ENCODE peak calls at places on chromosomes 7 and 10, in four cellular contexts. One of them, this sample, is unnamed. For H3K36me3, the result is how much of the 10 kb centered on the place peaks cover.

GRCh38 chr10:132027423-132027983 is 38.2 kb upstream of the JAKMIP3 start:
- DNase-seq in tibial nerve: no peak
- DNase-seq in bronchial epithelial cell: no peak
- DNase-seq in gastrocnemius medialis: no peak
- DNase-seq in this sample: no peak

GRCh38 chr7:32928785-32929184 is 28.5 kb upstream of the FKBP9 start:
- DNase-seq in gastrocnemius medialis: no peak
- DNase-seq in bronchial epithelial cell: no peak
- DNase-seq in tibial nerve: no peak
- DNase-seq in this sample: no peak

GRCh38 chr7:54664235-54665228 is 94.5 kb downstream of the SEC61G start:
- DNase-seq in gastrocnemius medialis: no peak
- DNase-seq in bronchial epithelial cell: peak
- DNase-seq in tibial nerve: no peak
- DNase-seq in this sample: no peak

GRCh38 chr10:111990734-111991133 is 192.8 kb downstream of the GPAM start:
- DNase-seq in gastrocnemius medialis: no peak
- DNase-seq in bronchial epithelial cell: no peak
- DNase-seq in tibial nerve: no peak
- DNase-seq in this sample: no peak

GRCh38 chr10:111370101-111370500 is 293.3 kb downstream of the ADRA2A start:
- DNase-seq in tibial nerve: no peak
- DNase-seq in gastrocnemius medialis: no peak
- DNase-seq in bronchial epithelial cell: no peak
- DNase-seq in this sample: no peak

GRCh38 chr10:109701583-109702215 is 221.6 kb downstream of the XPNPEP1 start:
- DNase-seq in tibial nerve: no peak
- DNase-seq in gastrocnemius medialis: no peak
- DNase-seq in bronchial epithelial cell: no peak
- DNase-seq in this sample: no peak

GRCh38 chr10:21172774-21173432 is 275.8 kb upstream of the NEBL start:
- DNase-seq in gastrocnemius medialis: no peak
- DNase-seq in bronchial epithelial cell: no peak
- DNase-seq in tibial nerve: peak
- DNase-seq in this sample: no peak

GRCh38 chr10:113479346-113480080 is 73.3 kb upstream of the HABP2 start:
- DNase-seq in gastrocnemius medialis: no peak
- DNase-seq in bronchial epithelial cell: no peak
- DNase-seq in tibial nerve: no peak
- DNase-seq in this sample: no peak

GRCh38 chr7:45656431-45656830 is 82.3 kb downstream of the ADCY1 start:
- DNase-seq in bronchial epithelial cell: no peak
- DNase-seq in tibial nerve: no peak
- DNase-seq in gastrocnemius medialis: no peak
- DNase-seq in this sample: no peak

GRCh38 chr7:40231796-40232195 is 97.0 kb downstream of the SUGCT start:
- DNase-seq in tibial nerve: no peak
- DNase-seq in bronchial epithelial cell: no peak
- DNase-seq in gastrocnemius medialis: no peak
- DNase-seq in this sample: no peak

GRCh38 chr7:132117181-132117580 is 459.1 kb downstream of the PLXNA4 start:
- DNase-seq in bronchial epithelial cell: peak
- DNase-seq in gastrocnemius medialis: no peak
- DNase-seq in tibial nerve: no peak
- DNase-seq in this sample: peak

GRCh38 chr10:35336921-35337741 is 822 bp downstream of the CCNY start:
- DNase-seq in gastrocnemius medialis: no peak
- DNase-seq in tibial nerve: no peak
- DNase-seq in bronchial epithelial cell: no peak
- DNase-seq in this sample: no peak

GRCh38 chr7:47435889-47436312 is 146.0 kb downstream of the TNS3 start:
- DNase-seq in gastrocnemius medialis: peak
- DNase-seq in bronchial epithelial cell: peak
- DNase-seq in tibial nerve: peak
- DNase-seq in this sample: no peak

GRCh38 chr7:80770675-80771081 is 132.2 kb downstream of the CD36 start:
- DNase-seq in gastrocnemius medialis: no peak
- DNase-seq in tibial nerve: no peak
- DNase-seq in bronchial epithelial cell: no peak
- DNase-seq in this sample: no peak

GRCh38 chr10:14146501-14146900 is 184.2 kb downstream of the FRMD4A start:
- DNase-seq in gastrocnemius medialis: no peak
- DNase-seq in bronchial epithelial cell: no peak
- DNase-seq in tibial nerve: no peak
- DNase-seq in this sample: no peak

GRCh38 chr10:125000366-125001312 is 58.7 kb downstream of the ZRANB1 start:
- DNase-seq in tibial nerve: no peak
- DNase-seq in gastrocnemius medialis: no peak
- DNase-seq in bronchial epithelial cell: peak
- DNase-seq in this sample: no peak

GRCh38 chr10:129470103-129470851 is 3.2 kb downstream of the MGMT start:
- DNase-seq in gastrocnemius medialis: no peak
- DNase-seq in bronchial epithelial cell: no peak
- DNase-seq in tibial nerve: no peak
- DNase-seq in this sample: no peak

GRCh38 chr7:38413784-38414183 is 140.3 kb upstream of the TARP start:
- DNase-seq in tibial nerve: no peak
- DNase-seq in bronchial epithelial cell: no peak
- DNase-seq in gastrocnemius medialis: no peak
- DNase-seq in this sample: no peak

GRCh38 chr7:75842836-75843446 is 29.3 kb upstream of the CCL24 start:
- DNase-seq in tibial nerve: peak
- DNase-seq in gastrocnemius medialis: no peak
- DNase-seq in bronchial epithelial cell: peak
- DNase-seq in this sample: peak

GRCh38 chr7:54904130-54904529 is 114.7 kb upstream of the EGFR start:
- DNase-seq in gastrocnemius medialis: no peak
- DNase-seq in bronchial epithelial cell: peak
- DNase-seq in tibial nerve: peak
- DNase-seq in this sample: no peak

GRCh38 chr7:772392-772791 is 45.3 kb upstream of the PRKAR1B start:
- DNase-seq in tibial nerve: no peak
- DNase-seq in gastrocnemius medialis: no peak
- DNase-seq in bronchial epithelial cell: no peak
- DNase-seq in this sample: no peak
- H3K36me3 ChIP-seq in tibial nerve: under half
- H3K36me3 ChIP-seq in gastrocnemius medialis: under half
- H3K36me3 ChIP-seq in bronchial epithelial cell: under half
- H3K36me3 ChIP-seq in this sample: under half

GRCh38 chr7:70733115-70733514 is 398.8 kb upstream of the GALNT17 start:
- DNase-seq in tibial nerve: no peak
- DNase-seq in gastrocnemius medialis: no peak
- DNase-seq in bronchial epithelial cell: no peak
- DNase-seq in this sample: no peak
- H3K36me3 ChIP-seq in tibial nerve: under half
- H3K36me3 ChIP-seq in gastrocnemius medialis: under half
- H3K36me3 ChIP-seq in bronchial epithelial cell: under half
- H3K36me3 ChIP-seq in this sample: under half

GRCh38 chr7:68550635-68551034 is 1047.6 kb upstream of the AUTS2 start:
- DNase-seq in bronchial epithelial cell: no peak
- DNase-seq in tibial nerve: no peak
- DNase-seq in gastrocnemius medialis: no peak
- DNase-seq in this sample: no peak
- H3K36me3 ChIP-seq in bronchial epithelial cell: under half
- H3K36me3 ChIP-seq in tibial nerve: under half
- H3K36me3 ChIP-seq in gastrocnemius medialis: under half
- H3K36me3 ChIP-seq in this sample: under half

GRCh38 chr10:90887555-90887954 is 15.8 kb downstream of the RPP30 start:
- DNase-seq in tibial nerve: no peak
- DNase-seq in bronchial epithelial cell: peak
- DNase-seq in gastrocnemius medialis: no peak
- DNase-seq in this sample: no peak
- H3K36me3 ChIP-seq in tibial nerve: under half
- H3K36me3 ChIP-seq in bronchial epithelial cell: under half
- H3K36me3 ChIP-seq in gastrocnemius medialis: under half
- H3K36me3 ChIP-seq in this sample: under half

DNA sequence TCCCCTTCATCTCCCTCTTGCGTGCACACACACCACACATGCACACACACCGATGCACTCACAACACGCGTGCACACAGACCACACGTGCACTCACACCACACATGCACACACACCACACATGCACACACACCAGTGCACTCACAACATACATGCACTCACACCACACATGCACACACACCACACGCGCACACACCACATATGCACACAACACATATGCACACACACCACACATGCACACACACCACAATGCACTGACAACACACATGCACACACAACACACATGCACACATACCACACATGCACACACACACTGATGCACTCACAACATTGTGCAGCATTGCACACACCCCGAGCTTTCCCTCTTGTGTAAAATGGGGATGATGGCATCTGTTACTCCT is 68.1 kb downstream of the TRRAP start:
- DNase-seq in tibial nerve: no peak
- DNase-seq in gastrocnemius medialis: no peak
- DNase-seq in bronchial epithelial cell: no peak
- DNase-seq in this sample: no peak
- H3K36me3 ChIP-seq in tibial nerve: under half
- H3K36me3 ChIP-seq in gastrocnemius medialis: under half
- H3K36me3 ChIP-seq in bronchial epithelial cell: under half
- H3K36me3 ChIP-seq in this sample: under half

GRCh38 chr7:100679129-100679926 is 5.8 kb downstream of the GNB2 start:
- DNase-seq in bronchial epithelial cell: no peak
- DNase-seq in gastrocnemius medialis: no peak
- DNase-seq in tibial nerve: no peak
- DNase-seq in this sample: no peak
- H3K36me3 ChIP-seq in bronchial epithelial cell: under half
- H3K36me3 ChIP-seq in gastrocnemius medialis: under half
- H3K36me3 ChIP-seq in tibial nerve: under half
- H3K36me3 ChIP-seq in this sample: under half

DNA sequence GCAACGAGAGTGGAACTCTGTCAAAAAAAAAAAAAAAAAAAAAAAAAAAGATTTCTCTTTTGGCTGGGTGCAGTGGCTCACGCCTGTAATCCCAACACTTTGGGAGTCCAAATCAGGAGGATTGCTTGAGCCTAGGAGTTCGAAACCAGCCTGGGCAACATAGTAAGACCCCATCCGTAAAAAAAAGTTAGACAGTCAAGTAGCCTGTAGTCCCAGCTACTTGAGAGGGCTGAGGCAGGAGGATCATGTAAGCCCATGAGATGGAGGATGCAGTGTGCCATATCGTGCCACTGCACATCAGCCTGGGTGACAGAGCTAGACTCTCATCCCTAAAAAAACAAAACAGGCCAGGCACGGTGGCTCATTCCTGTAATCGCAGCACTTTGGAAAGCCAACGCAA is 25.2 kb downstream of the PDLIM1 start:
- DNase-seq in bronchial epithelial cell: no peak
- DNase-seq in tibial nerve: no peak
- DNase-seq in gastrocnemius medialis: no peak
- DNase-seq in this sample: no peak
- H3K36me3 ChIP-seq in bronchial epithelial cell: under half
- H3K36me3 ChIP-seq in tibial nerve: under half
- H3K36me3 ChIP-seq in gastrocnemius medialis: under half
- H3K36me3 ChIP-seq in this sample: under half

GRCh38 chr7:81819861-81820260 is 50.0 kb upstream of the HGF start:
- DNase-seq in gastrocnemius medialis: no peak
- DNase-seq in tibial nerve: no peak
- DNase-seq in bronchial epithelial cell: no peak
- DNase-seq in this sample: no peak
- H3K36me3 ChIP-seq in gastrocnemius medialis: under half
- H3K36me3 ChIP-seq in tibial nerve: under half
- H3K36me3 ChIP-seq in bronchial epithelial cell: under half
- H3K36me3 ChIP-seq in this sample: under half

This sample was measured in keratinocyte.